ENCODE peak calls at places on chromosomes 2 and 18, in six cellular contexts. One of them, this sample, is unnamed.

GRCh38 chr2:15302154-15302553 is 259.0 kb downstream of the NBAS start:
- DNase-seq in ovary: no peak
- DNase-seq in neuronal stem cell: no peak
- DNase-seq in spleen: no peak
- DNase-seq in pancreas: no peak
- DNase-seq in lower lobe of right lung: no peak
- DNase-seq in this sample: no peak

GRCh38 chr2:162221064-162221463 is 22.2 kb downstream of the FAP start:
- DNase-seq in ovary: peak; percentile 42
- DNase-seq in neuronal stem cell: peak; percentile 48
- DNase-seq in spleen: peak; percentile 89
- DNase-seq in pancreas: peak; percentile 30
- DNase-seq in lower lobe of right lung: peak; percentile 81
- DNase-seq in this sample: peak; percentile 27

GRCh38 chr2:78431241-78431640 is 594.3 kb upstream of the REG3G start:
- DNase-seq in ovary: no peak
- DNase-seq in neuronal stem cell: peak; percentile 2
- DNase-seq in spleen: no peak
- DNase-seq in pancreas: no peak
- DNase-seq in lower lobe of right lung: no peak
- DNase-seq in this sample: no peak

GRCh38 chr2:198127627-198128026 is 323.2 kb downstream of the PLCL1 start:
- DNase-seq in ovary: peak; percentile 40
- DNase-seq in neuronal stem cell: peak; percentile 29
- DNase-seq in spleen: no peak
- DNase-seq in pancreas: peak; percentile 16
- DNase-seq in lower lobe of right lung: no peak
- DNase-seq in this sample: no peak

GRCh38 chr18:36706313-36706881 is 122.4 kb downstream of the TPGS2 start:
- DNase-seq in ovary: no peak
- DNase-seq in neuronal stem cell: no peak
- DNase-seq in spleen: no peak
- DNase-seq in pancreas: no peak
- DNase-seq in lower lobe of right lung: no peak
- DNase-seq in this sample: no peak

GRCh38 chr2:163198007-163198406 is 359.4 kb upstream of the KCNH7 start:
- DNase-seq in ovary: no peak
- DNase-seq in neuronal stem cell: no peak
- DNase-seq in spleen: no peak
- DNase-seq in pancreas: no peak
- DNase-seq in lower lobe of right lung: no peak
- DNase-seq in this sample: no peak

GRCh38 chr18:69158949-69159348 is 241.7 kb upstream of the DOK6 start:
- DNase-seq in ovary: no peak
- DNase-seq in neuronal stem cell: no peak
- DNase-seq in spleen: no peak
- DNase-seq in pancreas: no peak
- DNase-seq in lower lobe of right lung: no peak
- DNase-seq in this sample: no peak

GRCh38 chr2:13056259-13056843 is 339.6 kb downstream of the TRIB2 start:
- DNase-seq in ovary: no peak
- DNase-seq in neuronal stem cell: no peak
- DNase-seq in spleen: no peak
- DNase-seq in pancreas: no peak
- DNase-seq in lower lobe of right lung: no peak
- DNase-seq in this sample: no peak

GRCh38 chr2:74925361-74925786 is 33.1 kb upstream of the POLE4 start:
- DNase-seq in ovary: no peak
- DNase-seq in neuronal stem cell: no peak
- DNase-seq in spleen: no peak
- DNase-seq in pancreas: no peak
- DNase-seq in lower lobe of right lung: no peak
- DNase-seq in this sample: no peak

GRCh38 chr2:2662847-2663356 is 331.8 kb upstream of the MYT1L start:
- DNase-seq in ovary: no peak
- DNase-seq in neuronal stem cell: no peak
- DNase-seq in spleen: no peak
- DNase-seq in pancreas: no peak
- DNase-seq in lower lobe of right lung: no peak
- DNase-seq in this sample: no peak

GRCh38 chr18:22155584-22155983 is 13.8 kb upstream of the GATA6 start:
- DNase-seq in ovary: no peak
- DNase-seq in neuronal stem cell: no peak
- DNase-seq in spleen: no peak
- DNase-seq in pancreas: no peak
- DNase-seq in lower lobe of right lung: no peak
- DNase-seq in this sample: no peak

GRCh38 chr2:51218057-51218456 is 186.1 kb upstream of the NRXN1 start:
- DNase-seq in ovary: no peak
- DNase-seq in neuronal stem cell: no peak
- DNase-seq in spleen: no peak
- DNase-seq in pancreas: no peak
- DNase-seq in lower lobe of right lung: no peak
- DNase-seq in this sample: no peak

GRCh38 chr2:58533376-58533775 is 292.3 kb upstream of the FANCL start:
- DNase-seq in ovary: no peak
- DNase-seq in neuronal stem cell: no peak
- DNase-seq in spleen: no peak
- DNase-seq in pancreas: no peak
- DNase-seq in lower lobe of right lung: no peak
- DNase-seq in this sample: no peak

GRCh38 chr2:117771969-117772630 is 42.4 kb upstream of the DDX18 start:
- DNase-seq in ovary: no peak
- DNase-seq in neuronal stem cell: no peak
- DNase-seq in spleen: no peak
- DNase-seq in pancreas: no peak
- DNase-seq in lower lobe of right lung: no peak
- DNase-seq in this sample: no peak

GRCh38 chr2:64770781-64771334 is 117.1 kb upstream of the SERTAD2 start:
- DNase-seq in ovary: peak; percentile 58
- DNase-seq in neuronal stem cell: no peak
- DNase-seq in spleen: peak; percentile 57
- DNase-seq in pancreas: no peak
- DNase-seq in lower lobe of right lung: no peak
- DNase-seq in this sample: no peak

GRCh38 chr2:160402997-160403979 is 90.3 kb downstream of the RBMS1 start:
- DNase-seq in ovary: no peak
- DNase-seq in neuronal stem cell: no peak
- DNase-seq in spleen: no peak
- DNase-seq in pancreas: no peak
- DNase-seq in lower lobe of right lung: no peak
- DNase-seq in this sample: no peak
- H3K27ac ChIP-seq in ovary: peak overlapping the region; percentile 5
- H3K27ac ChIP-seq in neuronal stem cell: no peak overlapping the region
- H3K27ac ChIP-seq in spleen: no peak overlapping the region
- H3K27ac ChIP-seq in pancreas: no peak overlapping the region
- H3K27ac ChIP-seq in lower lobe of right lung: peak overlapping the region; percentile 27
- H3K27ac ChIP-seq in this sample: no peak overlapping the region

DNA sequence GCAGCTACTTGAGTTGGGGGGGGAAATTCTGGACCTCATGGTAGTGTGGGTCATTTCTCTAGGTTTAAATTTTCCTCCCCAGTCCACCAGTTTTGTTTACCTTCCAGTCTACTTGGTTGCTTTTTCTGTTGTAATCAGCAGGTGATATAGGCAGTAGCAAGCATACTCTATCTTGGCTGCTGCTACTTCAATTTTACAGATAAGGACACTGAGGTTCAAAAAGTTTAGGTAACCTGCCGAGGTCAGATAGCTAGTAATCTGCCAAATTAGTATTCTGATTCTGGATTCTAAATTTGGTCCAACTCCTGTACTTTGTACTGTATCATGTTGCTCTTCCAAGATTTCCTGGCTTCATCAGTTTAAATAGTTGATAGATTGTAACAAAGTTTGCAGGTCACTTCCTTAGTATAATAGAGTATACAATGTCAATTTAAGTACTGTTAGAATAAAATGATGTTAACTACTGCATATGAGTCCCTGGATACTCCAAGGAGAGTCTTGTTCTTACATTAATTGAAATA is 34.7 kb downstream of the ANTXR1 start:
- DNase-seq in ovary: no peak
- DNase-seq in neuronal stem cell: no peak
- DNase-seq in spleen: no peak
- DNase-seq in pancreas: no peak
- DNase-seq in lower lobe of right lung: no peak
- DNase-seq in this sample: no peak
- H3K27ac ChIP-seq in ovary: no peak overlapping the region
- H3K27ac ChIP-seq in neuronal stem cell: no peak overlapping the region
- H3K27ac ChIP-seq in spleen: no peak overlapping the region
- H3K27ac ChIP-seq in pancreas: no peak overlapping the region
- H3K27ac ChIP-seq in lower lobe of right lung: no peak overlapping the region
- H3K27ac ChIP-seq in this sample: no peak overlapping the region

GRCh38 chr2:237459741-237460174 is 27.3 kb upstream of the MLPH start:
- DNase-seq in ovary: no peak
- DNase-seq in neuronal stem cell: no peak
- DNase-seq in spleen: no peak
- DNase-seq in pancreas: no peak
- DNase-seq in lower lobe of right lung: no peak
- DNase-seq in this sample: no peak
- H3K27ac ChIP-seq in ovary: no peak overlapping the region
- H3K27ac ChIP-seq in neuronal stem cell: no peak overlapping the region
- H3K27ac ChIP-seq in spleen: no peak overlapping the region
- H3K27ac ChIP-seq in pancreas: no peak overlapping the region
- H3K27ac ChIP-seq in lower lobe of right lung: no peak overlapping the region
- H3K27ac ChIP-seq in this sample: no peak overlapping the region

GRCh38 chr2:39584283-39584972 is 81.3 kb upstream of the TMEM178A start:
- DNase-seq in ovary: no peak
- DNase-seq in neuronal stem cell: no peak
- DNase-seq in spleen: no peak
- DNase-seq in pancreas: no peak
- DNase-seq in lower lobe of right lung: no peak
- DNase-seq in this sample: no peak
- H3K27ac ChIP-seq in ovary: no peak overlapping the region
- H3K27ac ChIP-seq in neuronal stem cell: no peak overlapping the region
- H3K27ac ChIP-seq in spleen: no peak overlapping the region
- H3K27ac ChIP-seq in pancreas: no peak overlapping the region
- H3K27ac ChIP-seq in lower lobe of right lung: no peak overlapping the region
- H3K27ac ChIP-seq in this sample: no peak overlapping the region

DNA sequence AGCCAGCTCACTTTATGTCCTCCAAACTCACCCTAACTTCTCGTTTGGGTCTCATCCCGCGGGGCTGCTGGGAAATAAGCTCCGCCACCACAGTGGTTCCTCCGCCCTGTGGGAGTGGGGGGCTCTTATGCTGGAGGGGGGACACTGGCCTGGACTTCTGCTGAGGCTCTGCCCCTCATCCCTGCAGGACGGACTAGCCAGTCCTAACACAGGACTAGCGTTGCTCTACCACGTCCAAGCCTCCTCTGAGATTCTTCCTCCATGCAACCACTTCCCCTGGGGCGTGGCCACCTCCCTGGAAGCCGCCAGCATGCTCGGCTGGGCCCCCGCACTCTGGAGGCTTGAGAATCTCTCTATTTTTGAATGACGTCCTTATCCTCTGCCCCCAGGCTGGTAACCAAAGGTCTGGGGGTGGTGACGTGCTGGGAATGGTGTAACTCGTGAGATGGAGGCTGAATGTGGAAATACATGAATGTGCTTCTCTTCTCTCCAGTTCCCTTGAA is 896 bp upstream of the RAB17 start:
- DNase-seq in ovary: peak; percentile 14
- DNase-seq in neuronal stem cell: no peak
- DNase-seq in spleen: no peak
- DNase-seq in pancreas: no peak
- DNase-seq in lower lobe of right lung: peak; percentile 68
- DNase-seq in this sample: no peak
- H3K27ac ChIP-seq in ovary: no peak overlapping the region
- H3K27ac ChIP-seq in neuronal stem cell: no peak overlapping the region
- H3K27ac ChIP-seq in spleen: no peak overlapping the region
- H3K27ac ChIP-seq in pancreas: peak overlapping the region; percentile 88
- H3K27ac ChIP-seq in lower lobe of right lung: peak overlapping the region; percentile 76
- H3K27ac ChIP-seq in this sample: no peak overlapping the region

GRCh38 chr2:152723918-152724317 is 5.5 kb downstream of the ARL6IP6 start:
- DNase-seq in ovary: no peak
- DNase-seq in neuronal stem cell: no peak
- DNase-seq in spleen: no peak
- DNase-seq in pancreas: no peak
- DNase-seq in lower lobe of right lung: no peak
- DNase-seq in this sample: no peak

GRCh38 chr2:152730591-152731333 is 12.3 kb downstream of the ARL6IP6 start:
- DNase-seq in ovary: no peak
- DNase-seq in neuronal stem cell: no peak
- DNase-seq in spleen: no peak
- DNase-seq in pancreas: no peak
- DNase-seq in lower lobe of right lung: no peak
- DNase-seq in this sample: no peak

DNA sequence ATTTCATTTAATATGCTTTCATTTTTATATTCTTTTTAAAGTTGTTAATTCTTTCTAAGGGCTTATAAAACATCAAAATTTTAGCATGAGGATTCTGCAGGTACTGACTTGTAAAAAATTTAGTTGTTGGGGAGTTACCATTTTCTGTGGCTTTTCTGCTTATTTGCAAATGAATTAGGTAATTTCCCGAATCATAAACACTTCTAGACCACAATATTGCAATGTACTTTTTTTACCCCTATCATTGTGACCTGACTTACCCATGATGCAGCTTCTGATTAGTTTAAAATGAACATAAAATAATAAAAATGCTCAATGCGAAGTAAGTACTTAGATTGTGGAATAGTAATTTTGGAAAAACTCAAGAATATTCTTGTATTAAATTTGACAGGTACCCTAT is 11.4 kb downstream of the ARL6IP6 start:
- DNase-seq in ovary: no peak
- DNase-seq in neuronal stem cell: no peak
- DNase-seq in spleen: no peak
- DNase-seq in pancreas: no peak
- DNase-seq in lower lobe of right lung: no peak
- DNase-seq in this sample: no peak
- H3K27ac ChIP-seq in ovary: no peak overlapping the region
- H3K27ac ChIP-seq in neuronal stem cell: no peak overlapping the region
- H3K27ac ChIP-seq in spleen: no peak overlapping the region
- H3K27ac ChIP-seq in pancreas: no peak overlapping the region
- H3K27ac ChIP-seq in lower lobe of right lung: no peak overlapping the region
- H3K27ac ChIP-seq in this sample: no peak overlapping the region

GRCh38 chr2:46075848-46076247 is 221.4 kb upstream of the EPAS1 start:
- DNase-seq in ovary: no peak
- DNase-seq in neuronal stem cell: no peak
- DNase-seq in spleen: no peak
- DNase-seq in pancreas: no peak
- DNase-seq in lower lobe of right lung: no peak
- DNase-seq in this sample: no peak
- H3K27ac ChIP-seq in ovary: no peak overlapping the region
- H3K27ac ChIP-seq in neuronal stem cell: peak overlapping the region; percentile 21
- H3K27ac ChIP-seq in spleen: no peak overlapping the region
- H3K27ac ChIP-seq in pancreas: no peak overlapping the region
- H3K27ac ChIP-seq in lower lobe of right lung: peak overlapping the region; percentile 71
- H3K27ac ChIP-seq in this sample: no peak overlapping the region

GRCh38 chr18:56139792-56140254 is 498.6 kb downstream of the TXNL1 start:
- DNase-seq in ovary: peak; percentile 54
- DNase-seq in neuronal stem cell: no peak
- DNase-seq in spleen: no peak
- DNase-seq in pancreas: no peak
- DNase-seq in lower lobe of right lung: no peak
- DNase-seq in this sample: peak; percentile 42

GRCh38 chr18:56139372-56139771 is 499.0 kb downstream of the TXNL1 start:
- DNase-seq in ovary: no peak
- DNase-seq in neuronal stem cell: no peak
- DNase-seq in spleen: no peak
- DNase-seq in pancreas: no peak
- DNase-seq in lower lobe of right lung: no peak
- DNase-seq in this sample: no peak
- H3K27ac ChIP-seq in ovary: no peak overlapping the region
- H3K27ac ChIP-seq in neuronal stem cell: no peak overlapping the region
- H3K27ac ChIP-seq in spleen: peak overlapping the region; percentile 17
- H3K27ac ChIP-seq in pancreas: no peak overlapping the region
- H3K27ac ChIP-seq in lower lobe of right lung: peak overlapping the region; percentile 27
- H3K27ac ChIP-seq in this sample: peak overlapping the region; percentile 1